ENCODE peak calls at places on chromosomes 7 and 10, in eight cellular contexts. R is stomach, H is GM13977, Q is right lobe of liver, X is left ventricle myocardium inferior, N is fibroblast of mammary gland, S is tibial artery, K is astrocyte. Y is an unnamed sample.

GRCh38 chr10:8112230-8112915 is 57.9 kb downstream of the GATA3 start:
- DNase-seq in R (no peak), H (no peak), Q (no peak), X (no peak), N (no peak), S (no peak), K (no peak), Y (no peak)

GRCh38 chr10:16646474-16647059 is 124.9 kb upstream of the C1QL3 start:
- DNase-seq in R (no peak), H (no peak), Q (no peak), X (no peak), N (no peak), S (no peak), K (peak; percentile 78), Y (no peak)

GRCh38 chr7:151993977-151994676 is 31.3 kb upstream of the GALNT11 start:
- DNase-seq in R (no peak), H (no peak), Q (no peak), X (no peak), N (peak; percentile 14), S (no peak), K (no peak), Y (no peak)

GRCh38 chr7:114152314-114152938 is 233.6 kb upstream of the PPP1R3A start:
- DNase-seq in R (no peak), H (no peak), Q (no peak), X (no peak), N (no peak), S (no peak), K (no peak), Y (no peak)

GRCh38 chr10:128914681-128915080 is 552.4 kb upstream of the MGMT start:
- DNase-seq in R (no peak), H (no peak), Q (no peak), X (peak; percentile 57), N (no peak), S (no peak), K (no peak), Y (no peak)

GRCh38 chr10:134743-135600 is at the start of gene ZMYND11:
- DNase-seq in R (peak; percentile 67), H (peak; percentile 91), Q (peak; percentile 71), X (peak; percentile 76), N (peak; percentile 41), S (peak; percentile 87), K (peak; percentile 39), Y (no peak)

GRCh38 chr7:1987084-1987535 is 245.6 kb downstream of the MAD1L1 start:
- DNase-seq in R (no peak), H (no peak), Q (no peak), X (no peak), N (no peak), S (no peak), K (no peak), Y (no peak)

GRCh38 chr10:3825862-3826351 is 40.9 kb upstream of the KLF6 start:
- DNase-seq in R (no peak), H (no peak), Q (no peak), X (no peak), N (peak; percentile 70), S (peak; percentile 64), K (no peak), Y (no peak)

GRCh38 chr10:22605168-22605567 is 109.2 kb downstream of the PIP4K2A start:
- DNase-seq in R (no peak), H (peak; percentile 31), Q (no peak), X (no peak), N (peak; percentile 87), S (no peak), K (peak; percentile 88), Y (no peak)

GRCh38 chr7:144130730-144131129 is 7.8 kb downstream of the OR2A14 start:
- DNase-seq in R (no peak), H (no peak), Q (no peak), X (no peak), N (no peak), S (no peak), K (no peak), Y (no peak)

GRCh38 chr10:103929396-103929921 is 11.5 kb upstream of the STN1 start:
- DNase-seq in R (no peak), H (no peak), Q (no peak), X (no peak), N (no peak), S (no peak), K (peak; percentile 20), Y (no peak)

GRCh38 chr10:25226775-25227682 is 52.2 kb downstream of the GPR158 start:
- DNase-seq in R (peak; percentile 39), H (peak; percentile 11), Q (peak; percentile 23), X (no peak), N (peak; percentile 51), S (no peak), K (peak; percentile 36), Y (no peak)

GRCh38 chr10:102113956-102114857 is 6.0 kb downstream of the LDB1 start:
- DNase-seq in R (peak; percentile 33), H (no peak), Q (peak; percentile 44), X (peak; percentile 35), N (no peak), S (peak; percentile 73), K (no peak), Y (peak; percentile 24)

GRCh38 chr7:12296051-12296570 is 85.0 kb downstream of the TMEM106B start:
- DNase-seq in R (no peak), H (no peak), Q (no peak), X (no peak), N (no peak), S (no peak), K (no peak), Y (no peak)

DNA sequence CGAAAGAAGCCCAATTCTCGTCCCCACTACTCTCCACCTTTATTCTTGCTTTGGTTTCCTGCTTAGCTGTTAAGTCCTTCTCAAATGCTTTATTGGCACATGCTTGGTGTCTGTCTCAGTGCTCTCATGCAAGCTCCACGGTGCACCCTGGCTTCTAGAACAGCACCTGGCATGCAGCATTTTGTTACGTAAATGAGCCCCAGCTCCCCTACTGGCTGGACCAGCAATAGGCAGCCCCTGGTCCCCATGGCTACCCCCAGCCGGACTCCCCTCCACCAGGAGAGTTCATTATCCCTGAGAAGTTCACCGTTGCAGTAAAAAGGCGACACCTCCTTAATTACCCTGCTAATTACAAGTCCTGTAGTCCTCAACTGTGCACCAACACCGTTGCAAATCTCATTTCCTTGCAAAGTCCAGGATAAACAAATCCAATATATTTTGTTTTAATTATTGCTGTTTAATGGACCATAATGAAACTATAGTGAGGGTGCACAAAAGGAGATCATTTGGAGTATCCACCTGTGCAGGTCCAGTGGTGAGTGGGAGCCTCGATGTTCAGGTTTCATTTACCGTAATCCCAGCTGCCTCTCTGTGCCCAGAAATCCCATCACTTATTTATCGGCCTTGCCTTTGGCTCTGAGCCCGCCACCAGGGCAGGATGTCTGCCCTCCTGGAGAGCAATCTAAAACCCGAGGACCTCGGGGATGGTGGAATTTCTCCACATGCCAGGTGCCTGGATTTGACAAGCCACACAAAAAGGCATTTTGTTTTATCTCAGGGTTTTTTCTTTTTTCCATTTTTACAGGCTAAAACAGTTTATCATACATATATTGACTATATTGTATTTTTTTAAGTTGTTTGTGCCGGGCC is 12.8 kb upstream of the DRGX start:
- DNase-seq in R (no peak), H (no peak), Q (no peak), X (no peak), N (no peak), S (no peak), K (no peak), Y (no peak)
- TF ChIP-seq CTCF in R (no peak), H (peak; percentile 36), Q (peak; percentile 18), X (peak; percentile 14), N (no peak), S (no peak), K (peak; percentile 21), Y (no peak)

DNA sequence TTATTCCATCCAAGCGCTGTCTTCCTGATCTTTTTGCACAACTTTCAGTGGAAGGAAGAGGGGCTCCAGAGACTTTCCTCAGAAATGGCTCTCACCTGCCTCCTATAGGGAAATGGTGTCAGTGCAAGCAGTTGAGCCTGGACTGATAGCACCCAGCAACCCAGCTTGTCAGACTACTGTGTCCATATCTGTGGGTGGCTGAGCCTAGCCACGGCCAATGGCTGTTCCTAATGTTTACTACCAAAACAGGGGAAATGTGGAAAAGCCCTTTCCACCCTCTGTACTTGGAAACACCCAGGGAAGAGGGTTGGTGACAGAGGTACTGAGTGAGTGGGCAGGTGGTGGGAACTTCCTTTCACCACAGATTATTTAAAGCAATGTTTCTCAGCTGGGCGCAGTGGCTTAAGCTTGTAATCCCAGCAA is 4.3 kb upstream of the YKT6 start:
- DNase-seq in R (no peak), H (peak; percentile 70), Q (no peak), X (no peak), N (peak; percentile 64), S (no peak), K (no peak), Y (no peak)
- TF ChIP-seq CTCF in R (no peak), H (peak; percentile 77), Q (peak; percentile 55), X (peak; percentile 77), N (peak; percentile 90), S (peak; percentile 61), K (peak; percentile 78), Y (peak; percentile 35)

GRCh38 chr10:124671486-124672075 is 72.6 kb downstream of the FAM53B start:
- DNase-seq in R (no peak), H (no peak), Q (peak; percentile 29), X (peak; percentile 59), N (peak; percentile 69), S (no peak), K (peak; percentile 10), Y (no peak)
- TF ChIP-seq CTCF in R (no peak), H (no peak), Q (no peak), X (peak; percentile 61), N (peak; percentile 19), S (no peak), K (no peak), Y (no peak)

GRCh38 chr7:36085096-36085495 is 68.0 kb upstream of the EEPD1 start:
- DNase-seq in R (no peak), H (no peak), Q (no peak), X (no peak), N (no peak), S (peak; percentile 32), K (no peak), Y (no peak)

GRCh38 chr7:36082910-36083309 is 70.1 kb upstream of the EEPD1 start:
- DNase-seq in R (no peak), H (no peak), Q (no peak), X (no peak), N (no peak), S (peak; percentile 28), K (no peak), Y (no peak)

GRCh38 chr7:36083626-36084380 is 69.3 kb upstream of the EEPD1 start:
- DNase-seq in R (no peak), H (no peak), Q (no peak), X (no peak), N (no peak), S (peak; percentile 17), K (no peak), Y (no peak)

GRCh38 chr7:36086571-36086970 is 66.5 kb upstream of the EEPD1 start:
- DNase-seq in R (no peak), H (no peak), Q (no peak), X (no peak), N (no peak), S (peak; percentile 17), K (no peak), Y (no peak)

DNA sequence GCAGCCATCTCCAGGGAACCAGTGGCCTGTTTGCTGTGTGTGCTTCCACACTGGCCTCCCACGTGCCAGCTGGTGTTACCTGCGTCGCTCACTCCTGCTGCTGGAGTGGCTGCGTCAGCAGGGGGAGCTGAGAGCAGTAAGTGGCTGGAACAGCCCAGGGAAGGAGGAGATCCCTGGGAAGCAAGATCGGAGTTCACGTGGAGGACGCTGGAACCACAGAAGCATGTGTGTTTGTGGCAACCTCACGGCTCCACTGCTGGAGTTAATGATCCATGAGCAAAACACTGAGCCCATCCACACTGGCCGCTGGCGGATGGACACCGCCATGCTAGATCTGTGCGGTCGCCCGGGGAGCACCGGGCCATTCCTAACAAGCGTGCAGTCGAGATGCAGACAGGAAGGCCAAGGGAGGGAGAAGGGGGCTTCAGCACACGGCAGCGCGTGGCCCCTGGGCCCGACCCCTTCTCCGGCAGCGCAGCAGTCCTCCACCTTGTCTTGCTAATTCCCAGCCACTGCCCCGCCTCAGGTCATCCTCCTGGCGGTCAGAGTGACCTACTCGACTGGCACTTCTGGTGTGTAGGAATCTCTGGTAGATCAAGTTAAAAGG is 68.5 kb upstream of the EEPD1 start:
- DNase-seq in R (peak; percentile 84), H (no peak), Q (peak; percentile 69), X (no peak), N (peak; percentile 34), S (peak; percentile 63), K (peak; percentile 73), Y (no peak)
- TF ChIP-seq CTCF in R (no peak), H (no peak), Q (peak; percentile 59), X (peak; percentile 56), N (peak; percentile 27), S (peak; percentile 14), K (peak; percentile 25), Y (no peak)